ENCODE peak calls at places on chromosomes 4 and X, in seven cellular contexts. V is CD4-positive, alpha-beta T cell; D is A549; S is activated B cell treated with CpG ODN at 0.5 μM for 24 hours; Q is stimulated activated CD8-positive, alpha-beta memory T cell treated with anti-CD3 and anti-CD28 coated beads, Interleukin-4, amount 100 ng/mL, for 4 hours; I is HTR-8/SVneo; Z is NCI-H1092 treated with DMSO at 0.1 percent for 48 hours. U is an unnamed sample.

GRCh38 chr4:4712800-4713528 is 146.5 kb upstream of the MSX1 start:
- DNase-seq in V (no peak), D (no peak), S (no peak), Q (no peak), I (no peak), Z (no peak), U (no peak)

GRCh38 chr4:153439831-153440230 is 26.3 kb upstream of the TMEM131L start:
- DNase-seq in V (no peak), D (no peak), S (no peak), Q (no peak), I (no peak), Z (no peak), U (no peak)

GRCh38 chrX:38275615-38276014 is 51.7 kb downstream of the RPGR start:
- DNase-seq in V (no peak), D (peak), S (no peak), Q (no peak), I (peak), Z (no peak), U (peak)

GRCh38 chr4:14897217-14897616 is 105.1 kb upstream of the CPEB2 start:
- DNase-seq in V (no peak), D (peak), S (no peak), Q (no peak), I (no peak), Z (no peak), U (peak)

GRCh38 chrX:19902110-19902509 is 14.7 kb upstream of the SH3KBP1 start:
- DNase-seq in V (no peak), D (no peak), S (no peak), Q (no peak), I (no peak), Z (no peak), U (no peak)

GRCh38 chrX:132217203-132218073 is 1.8 kb downstream of the RAP2C start:
- DNase-seq in V (peak), D (peak), S (peak), Q (peak), I (peak), Z (peak), U (peak)

GRCh38 chrX:153903238-153903980 is 1.1 kb upstream of the AVPR2 start:
- DNase-seq in V (no peak), D (no peak), S (no peak), Q (no peak), I (no peak), Z (no peak), U (no peak)

GRCh38 chr4:76250962-76251361 is 559 bp upstream of the FAM47E start:
- DNase-seq in V (no peak), D (peak), S (no peak), Q (no peak), I (no peak), Z (peak), U (no peak)

GRCh38 chrX:119945481-119945880 is 1.9 kb upstream of the NKAP start:
- DNase-seq in V (no peak), D (no peak), S (no peak), Q (no peak), I (no peak), Z (no peak), U (no peak)

GRCh38 chr4:83704786-83705185 is 168.9 kb downstream of the GPAT3 start:
- DNase-seq in V (no peak), D (no peak), S (no peak), Q (no peak), I (no peak), Z (no peak), U (no peak)

GRCh38 chr4:48139688-48140087 is 5.6 kb upstream of the TXK start:
- DNase-seq in V (peak), D (no peak), S (no peak), Q (no peak), I (no peak), Z (no peak), U (no peak)

GRCh38 chr4:134085525-134085924 is 116.1 kb downstream of the PABPC4L start:
- DNase-seq in V (no peak), D (no peak), S (no peak), Q (no peak), I (no peak), Z (no peak), U (no peak)

GRCh38 chrX:44384688-44385338 is 41.3 kb upstream of the EFHC2 start:
- DNase-seq in V (no peak), D (no peak), S (no peak), Q (no peak), I (no peak), Z (no peak), U (no peak)

GRCh38 chr4:128700659-128701350 is 108.7 kb upstream of the JADE1 start:
- DNase-seq in V (no peak), D (no peak), S (no peak), Q (no peak), I (no peak), Z (no peak), U (no peak)

GRCh38 chr4:7777017-7777710 is 162.5 kb downstream of the AFAP1 start:
- DNase-seq in V (no peak), D (no peak), S (no peak), Q (no peak), I (no peak), Z (no peak), U (no peak)

GRCh38 chr4:56627985-56628384 is 53.1 kb downstream of the HOPX start:
- DNase-seq in V (no peak), D (no peak), S (no peak), Q (no peak), I (no peak), Z (no peak), U (no peak)

GRCh38 chrX:21725498-21725897 is 32.4 kb downstream of the SMPX start:
- DNase-seq in V (no peak), D (peak), S (no peak), Q (no peak), I (peak), Z (peak), U (peak)

GRCh38 chrX:72201836-72202536 is 20.4 kb downstream of the PIN4 start:
- DNase-seq in V (no peak), D (no peak), S (no peak), Q (no peak), I (peak), Z (no peak), U (no peak)

GRCh38 chrX:103464774-103465117 is 54.5 kb downstream of the RAB40A start:
- DNase-seq in V (peak), D (peak), S (peak), Q (peak), I (peak), Z (peak), U (peak)

GRCh38 chr4:4864940-4865704 is 5.7 kb downstream of the MSX1 start:
- DNase-seq in V (no peak), D (no peak), S (no peak), Q (no peak), I (no peak), Z (no peak), U (peak)

GRCh38 chr4:2285665-2286381 is 23.9 kb upstream of the MXD4 start:
- DNase-seq in V (no peak), D (no peak), S (no peak), Q (no peak), I (no peak), Z (no peak), U (no peak)

GRCh38 chr4:111675746-111676145 is 469.5 kb upstream of the FAM241A start:
- DNase-seq in V (no peak), D (no peak), S (no peak), Q (no peak), I (no peak), Z (no peak), U (no peak)

GRCh38 chrX:100447563-100448397 is 37.7 kb upstream of the PCDH19 start:
- DNase-seq in V (no peak), D (peak), S (no peak), Q (no peak), I (peak), Z (peak), U (peak)

GRCh38 chr4:174672276-174672675 is 150.0 kb upstream of the HPGD start:
- DNase-seq in V (no peak), D (no peak), S (no peak), Q (no peak), I (no peak), Z (no peak), U (no peak)

GRCh38 chr4:164204434-164204833 is 549.5 kb upstream of the SMIM31 start:
- DNase-seq in V (no peak), D (no peak), S (no peak), Q (no peak), I (peak), Z (no peak), U (peak)

GRCh38 chr4:146916479-146917076 is 29.1 kb downstream of the TTC29 start:
- DNase-seq in V (no peak), D (peak), S (no peak), Q (no peak), I (no peak), Z (peak), U (peak)

GRCh38 chr4:86451560-86452322 is 91.9 kb upstream of the MAPK10 start:
- DNase-seq in V (no peak), D (no peak), S (no peak), Q (no peak), I (peak), Z (no peak), U (no peak)

GRCh38 chr4:87521757-87522374 is 7.3 kb downstream of the SPARCL1 start:
- DNase-seq in V (no peak), D (no peak), S (no peak), Q (no peak), I (no peak), Z (peak), U (peak)

GRCh38 chr4:14667624-14668295 is 334.5 kb upstream of the CPEB2 start:
- DNase-seq in V (no peak), D (no peak), S (no peak), Q (no peak), I (no peak), Z (no peak), U (peak)

GRCh38 chr4:8847764-8848163 is 23.9 kb downstream of the HMX1 start:
- DNase-seq in V (no peak), D (no peak), S (no peak), Q (no peak), I (peak), Z (no peak), U (no peak)

GRCh38 chr4:141654098-141654497 is 17.7 kb downstream of the IL15 start:
- DNase-seq in V (no peak), D (no peak), S (no peak), Q (no peak), I (no peak), Z (no peak), U (peak)

GRCh38 chr4:143473334-143474126 is 40.0 kb upstream of the SMARCA5 start:
- DNase-seq in V (no peak), D (no peak), S (no peak), Q (no peak), I (no peak), Z (no peak), U (no peak)

GRCh38 chrX:372856-373640 is 13.7 kb downstream of the PPP2R3B start:
- DNase-seq in V (no peak), D (no peak), S (no peak), Q (no peak), I (no peak), Z (no peak), U (no peak)

GRCh38 chr4:145937021-145937861 is 1.4 kb downstream of the ZNF827 start:
- DNase-seq in V (peak), D (no peak), S (peak), Q (no peak), I (peak), Z (peak), U (peak)

GRCh38 chr4:158446106-158446505 is 75.6 kb upstream of the RXFP1 start:
- DNase-seq in V (no peak), D (no peak), S (no peak), Q (no peak), I (no peak), Z (no peak), U (no peak)

GRCh38 chr4:158094413-158095110 is 78.3 kb downstream of the GASK1B start:
- DNase-seq in V (no peak), D (peak), S (no peak), Q (no peak), I (no peak), Z (no peak), U (peak)

U was measured in hepatocyte.